ENCODE peak calls at places on chromosomes 16 and 17, in eight cellular contexts. Z is hepatic stellate cell, A is pulmonary artery endothelial cell, X is NCI-H2227 treated with DMSO at 0.1 percent for 48 hours, P is uterus, D is ELF-1, G is HTR-8/SVneo, J is astrocyte of the cerebellum. N is an unnamed sample.

GRCh38 chr17:44444735-44445105 is 55.3 kb upstream of the ITGA2B start:
- DNase-seq in P (no peak), X (no peak), D (no peak), J (peak; percentile 68), A (no peak), Z (no peak), G (no peak), N (no peak)

GRCh38 chr17:76444518-76445311 is 8.2 kb downstream of the UBE2O start:
- DNase-seq in Z (no peak), J (no peak), G (no peak), D (peak; percentile 49), P (no peak), A (no peak), X (no peak), N (no peak)

GRCh38 chr17:71099003-71099710 is 929.8 kb downstream of the KCNJ2 start:
- DNase-seq in P (no peak), J (no peak), G (no peak), X (no peak), D (no peak), Z (no peak), A (no peak), N (no peak)

GRCh38 chr17:11284811-11285210 is 43.8 kb downstream of the SHISA6 start:
- DNase-seq in A (no peak), J (no peak), D (no peak), P (no peak), Z (no peak), G (no peak), X (no peak), N (no peak)

GRCh38 chr17:36657390-36657762 is 56.0 kb downstream of the MRM1 start:
- DNase-seq in X (no peak), A (no peak), P (no peak), G (no peak), J (no peak), Z (no peak), D (no peak), N (no peak)

GRCh38 chr16:10935491-10935890 is 6.8 kb downstream of the DEXI start:
- DNase-seq in G (no peak), X (no peak), A (no peak), D (no peak), P (no peak), Z (no peak), J (no peak), N (no peak)

GRCh38 chr17:82783498-82783897 is 31.6 kb downstream of the TBCD start:
- DNase-seq in D (no peak), A (no peak), Z (no peak), J (no peak), P (no peak), X (no peak), G (no peak), N (no peak)

GRCh38 chr16:1929578-1930337 is 11.5 kb upstream of the HS3ST6 start:
- DNase-seq in G (peak; percentile 97), J (peak; percentile 37), X (peak; percentile 82), P (peak; percentile 80), D (peak; percentile 93), A (peak; percentile 29), Z (peak; percentile 97), N (peak; percentile 83)

GRCh38 chr16:12119562-12119961 is 143.0 kb downstream of the SNX29 start:
- DNase-seq in P (no peak), A (no peak), X (no peak), D (peak; percentile 46), J (no peak), G (no peak), Z (peak; percentile 19), N (no peak)

GRCh38 chr17:73625006-73625405 is 19.2 kb downstream of the SDK2 start:
- DNase-seq in D (peak; percentile 68), P (no peak), A (no peak), Z (no peak), X (no peak), G (no peak), J (no peak), N (no peak)

GRCh38 chr16:263182-263774 is 12.5 kb downstream of the RGS11 start:
- DNase-seq in X (no peak), G (no peak), J (no peak), D (no peak), A (no peak), Z (no peak), P (no peak), N (no peak)

GRCh38 chr16:6967796-6968195 is 364.8 kb upstream of the RBFOX1 start:
- DNase-seq in P (no peak), X (no peak), D (peak; percentile 57), G (no peak), J (no peak), Z (no peak), A (no peak), N (no peak)

GRCh38 chr16:21169249-21169981 is 10.9 kb downstream of the LDAF1 start:
- DNase-seq in A (no peak), G (no peak), D (no peak), P (no peak), J (no peak), X (no peak), Z (peak; percentile 36), N (no peak)

GRCh38 chr16:85947511-85948509 is 48.8 kb downstream of the IRF8 start:
- DNase-seq in P (no peak), G (no peak), D (no peak), X (no peak), Z (no peak), J (no peak), A (no peak), N (no peak)

GRCh38 chr16:30382398-30383015 is at the start of gene SEPTIN1:
- DNase-seq in P (no peak), X (no peak), G (no peak), Z (no peak), D (no peak), J (no peak), A (no peak), N (no peak)

GRCh38 chr17:48198950-48199541 is 91.5 kb downstream of the SNX11 start:
- DNase-seq in P (no peak), X (no peak), D (no peak), A (no peak), Z (no peak), J (no peak), G (no peak), N (no peak)

GRCh38 chr17:66549731-66550207 is 247.4 kb downstream of the PRKCA start:
- DNase-seq in J (peak; percentile 91), A (no peak), X (no peak), G (peak; percentile 81), Z (peak; percentile 63), P (no peak), D (peak; percentile 57), N (no peak)

GRCh38 chr16:30786115-30786935 is 680 bp downstream of the ZNF629 start:
- DNase-seq in D (peak; percentile 46), P (no peak), A (no peak), J (no peak), X (peak; percentile 21), Z (peak; percentile 95), G (peak; percentile 58), N (no peak)

GRCh38 chr17:82295472-82295814 is 21.9 kb upstream of the CSNK1D start:
- DNase-seq in A (no peak), D (no peak), J (no peak), P (no peak), G (no peak), Z (no peak), X (no peak), N (no peak)

GRCh38 chr16:47309581-47310312 is 151.1 kb downstream of the ITFG1 start:
- DNase-seq in G (no peak), Z (peak; percentile 7), D (no peak), P (no peak), X (no peak), J (no peak), A (no peak), N (no peak)

GRCh38 chr17:12113156-12113555 is 92.5 kb downstream of the MAP2K4 start:
- DNase-seq in X (no peak), D (no peak), P (no peak), J (no peak), G (no peak), A (no peak), Z (no peak), N (no peak)

GRCh38 chr17:80981062-80981902 is 10.4 kb upstream of the CHMP6 start:
- DNase-seq in D (peak; percentile 62), X (peak; percentile 37), Z (peak; percentile 59), J (no peak), G (peak; percentile 56), A (no peak), P (no peak), N (no peak)

GRCh38 chr16:18003033-18003432 is 333.5 kb downstream of the NPIPA8 start:
- DNase-seq in D (no peak), A (no peak), P (no peak), Z (no peak), J (no peak), X (no peak), G (no peak), N (no peak)

GRCh38 chr16:15948532-15949209 is 745 bp upstream of the ABCC1 start:
- DNase-seq in G (no peak), J (no peak), P (no peak), D (no peak), Z (no peak), X (no peak), A (no peak), N (no peak)

GRCh38 chr16:78639775-78640174 is 540.3 kb downstream of the WWOX start:
- DNase-seq in J (no peak), G (no peak), A (no peak), P (no peak), Z (no peak), X (no peak), D (no peak), N (no peak)

GRCh38 chr16:88063201-88063773 is 112.1 kb downstream of the BANP start:
- DNase-seq in P (peak; percentile 68), G (no peak), X (no peak), D (no peak), J (no peak), Z (no peak), A (no peak), N (no peak)

GRCh38 chr17:64326420-64327054 is 63.5 kb upstream of the TEX2 start:
- DNase-seq in J (no peak), D (no peak), P (peak; percentile 79), A (no peak), G (no peak), Z (no peak), X (no peak), N (peak; percentile 61)

GRCh38 chr17:78944956-78945355 is 19.8 kb upstream of the TIMP2 start:
- DNase-seq in G (no peak), P (no peak), A (no peak), Z (no peak), X (no peak), D (no peak), J (no peak), N (no peak)

GRCh38 chr16:88634141-88634993 is 4.0 kb upstream of the IL17C start:
- DNase-seq in G (no peak), D (peak; percentile 90), P (no peak), A (no peak), J (no peak), Z (no peak), X (no peak), N (no peak)

GRCh38 chr17:82215095-82215971 is 2.7 kb upstream of the CCDC57 start:
- DNase-seq in A (no peak), G (no peak), Z (peak; percentile 84), P (no peak), X (no peak), J (no peak), D (no peak), N (no peak)

GRCh38 chr17:36535669-36536081 is 888 bp downstream of the PIGW start:
- DNase-seq in G (no peak), Z (no peak), A (no peak), D (no peak), X (no peak), P (no peak), J (no peak), N (no peak)

GRCh38 chr16:11986521-11987057 is 10.1 kb downstream of the SNX29 start:
- DNase-seq in G (no peak), X (no peak), J (no peak), D (no peak), P (no peak), A (no peak), Z (no peak), N (no peak)

GRCh38 chr17:45815752-45816151 is 28.9 kb upstream of the SPPL2C start:
- DNase-seq in J (no peak), A (no peak), G (no peak), P (no peak), D (no peak), X (no peak), Z (no peak), N (no peak)